ENCODE peak calls at places on chromosomes 7 and 10, in nine cellular contexts. Y is PC-9, S is psoas muscle, H is aorta, C is tibial artery, U is Panc1, G is Peyer's patch, A is cardiac muscle cell, E is breast epithelium. V is an unnamed sample. For H3K27me3, the result is how much of the 10 kb centered on the place peaks cover.

GRCh38 chr7:3260425-3260762 is 40.7 kb upstream of the SDK1 start:
- DNase-seq in S (no peak), U (no peak), E (no peak), A (no peak), C (peak), G (no peak), Y (no peak), H (no peak), V (no peak)

GRCh38 chr7:11341285-11341944 is 367.7 kb downstream of the PHF14 start:
- DNase-seq in A (peak), E (no peak), S (no peak), C (no peak), G (no peak), H (no peak), Y (peak), U (no peak), V (no peak)

GRCh38 chr10:32105782-32106382 is 49.7 kb upstream of the KIF5B start:
- DNase-seq in H (no peak), A (no peak), Y (no peak), C (no peak), G (no peak), U (no peak), E (no peak), S (no peak), V (no peak)

GRCh38 chr7:66047426-66047825 is 28.2 kb upstream of the ASL start:
- DNase-seq in Y (peak), C (no peak), H (no peak), E (no peak), A (no peak), U (no peak), G (no peak), S (peak), V (no peak)

GRCh38 chr10:15624405-15625191 is 95.1 kb downstream of the ITGA8 start:
- DNase-seq in H (peak), C (peak), A (no peak), G (no peak), S (no peak), U (no peak), Y (no peak), E (no peak), V (no peak)

GRCh38 chr10:34744590-34744989 is 70.5 kb downstream of the PARD3 start:
- DNase-seq in H (no peak), S (no peak), E (no peak), A (no peak), G (no peak), U (no peak), Y (no peak), C (no peak), V (no peak)

GRCh38 chr7:27176962-27177794 is 3.1 kb upstream of the HOXA10 start:
- DNase-seq in Y (no peak), U (no peak), S (no peak), G (peak), H (no peak), A (no peak), C (peak), E (no peak), V (no peak)

GRCh38 chr7:99324966-99325596 is 617 bp upstream of the ARPC1A start:
- DNase-seq in E (no peak), S (peak), Y (no peak), H (no peak), A (no peak), C (no peak), G (no peak), U (no peak), V (no peak)

GRCh38 chr10:96440257-96441125 is 73.2 kb downstream of the TLL2 start:
- DNase-seq in G (no peak), H (no peak), E (no peak), Y (no peak), A (no peak), U (no peak), S (no peak), C (no peak), V (no peak)

GRCh38 chr10:80283536-80284199 is 5.8 kb downstream of the MAT1A start:
- DNase-seq in C (no peak), E (no peak), G (no peak), Y (no peak), H (no peak), U (no peak), S (no peak), A (no peak), V (no peak)

GRCh38 chr10:129774736-129775401 is 189.2 kb downstream of the EBF3 start:
- DNase-seq in S (no peak), H (no peak), Y (no peak), U (no peak), A (no peak), E (no peak), C (peak), G (peak), V (no peak)

GRCh38 chr7:38512704-38513103 is 118.5 kb downstream of the AMPH start:
- DNase-seq in G (no peak), Y (no peak), S (no peak), U (no peak), A (peak), E (no peak), C (no peak), H (no peak), V (no peak)

GRCh38 chr7:117781707-117782106 is 91.5 kb downstream of the CTTNBP2 start:
- DNase-seq in H (no peak), C (no peak), A (no peak), S (no peak), G (no peak), Y (no peak), E (no peak), U (no peak), V (no peak)

DNA sequence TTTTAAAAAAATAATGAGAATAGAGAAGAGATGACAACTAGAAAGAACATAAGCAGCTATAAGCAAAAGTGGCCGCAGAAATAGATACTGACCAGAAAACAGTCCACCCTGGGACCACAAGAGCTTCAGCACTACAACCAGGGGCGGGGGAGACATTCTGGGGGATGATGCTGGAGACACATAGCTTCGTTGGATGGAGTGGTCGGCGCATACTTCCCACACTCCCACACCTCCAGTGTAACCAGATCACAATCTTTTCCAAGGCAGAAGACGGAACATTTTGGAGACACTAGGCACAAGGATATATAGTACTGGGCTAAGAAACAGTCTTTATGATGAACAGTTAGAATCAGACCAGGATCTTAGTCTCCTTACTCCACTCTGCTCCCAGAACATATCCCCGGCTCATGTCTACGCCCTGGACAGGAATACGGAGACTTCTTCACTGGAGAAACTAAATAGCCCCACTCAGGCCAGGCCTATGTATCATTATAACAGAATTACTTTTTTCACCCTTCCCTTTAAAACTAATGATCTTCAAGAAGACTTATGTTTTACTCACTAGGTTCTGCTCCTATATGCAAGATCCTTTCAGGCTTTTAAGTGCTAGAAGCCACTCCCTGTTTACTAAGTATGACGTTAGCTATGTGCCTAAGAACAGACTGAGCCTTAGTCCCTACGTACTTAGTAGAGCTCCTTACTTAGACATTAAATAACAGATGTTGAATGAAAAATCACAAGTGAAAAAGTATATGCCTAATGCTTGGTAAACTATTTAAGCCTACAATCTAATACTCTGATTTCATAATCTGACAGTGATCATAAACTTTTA is 169.6 kb downstream of the SRPK2 start:
- DNase-seq in A (no peak), C (no peak), Y (no peak), E (no peak), H (no peak), U (no peak), G (no peak), S (no peak), V (no peak)
- H3K27me3 ChIP-seq in A (under half), C (under half), Y (under half), E (under half), H (under half), U (under half), G (under half), S (under half), V (under half)

DNA sequence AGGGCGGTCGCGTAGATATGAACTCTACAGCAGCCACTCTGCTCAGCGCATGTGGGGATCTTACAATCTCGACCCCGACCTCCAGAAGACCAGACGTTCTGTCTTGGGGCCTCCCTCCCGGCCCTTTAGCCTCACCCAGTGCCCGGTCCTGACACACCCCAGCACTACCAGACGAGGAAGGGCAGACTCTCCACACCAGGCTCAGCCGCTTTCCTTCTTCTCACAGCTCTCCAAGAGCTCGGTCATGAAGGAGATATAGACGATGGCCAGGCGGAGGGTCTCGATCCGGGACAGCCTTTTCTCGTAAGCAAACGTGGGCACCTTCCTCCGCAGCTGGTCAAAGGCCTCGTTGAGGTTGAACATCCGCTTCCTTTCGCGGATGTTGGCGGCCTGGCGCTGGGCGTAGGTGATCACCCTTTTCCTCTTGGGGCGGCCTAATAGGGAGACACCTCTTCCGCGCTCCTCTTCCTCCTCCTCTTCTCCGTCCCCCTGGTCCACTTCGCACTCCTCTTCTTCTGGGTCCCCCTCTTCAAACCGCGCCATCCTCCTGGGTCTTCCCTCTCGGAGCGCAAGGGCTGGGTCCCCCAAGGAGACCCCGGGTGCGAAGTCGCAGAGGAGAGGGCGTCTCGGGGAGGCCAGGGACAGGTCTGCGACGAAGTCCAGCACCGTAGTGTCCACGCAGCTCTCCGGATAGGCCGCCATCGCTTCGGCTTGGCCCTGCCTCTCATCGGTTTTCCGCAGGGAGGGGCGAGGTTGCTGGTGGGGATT is at the start of gene FERD3L:
- DNase-seq in G (no peak), H (no peak), S (peak), Y (no peak), C (no peak), A (peak), U (no peak), E (peak), V (no peak)
- H3K27me3 ChIP-seq in G (under half), H (under half), S (under half), Y (under half), C (under half), A (half or more), U (under half), E (under half), V (under half)

GRCh38 chr7:50391386-50391785 is 58.8 kb downstream of the FIGNL1 start:
- DNase-seq in S (no peak), G (no peak), Y (no peak), U (no peak), C (no peak), E (no peak), A (peak), H (no peak), V (no peak)
- H3K27me3 ChIP-seq in S (under half), G (under half), Y (half or more), U (under half), C (under half), E (under half), A (under half), H (under half), V (under half)

DNA sequence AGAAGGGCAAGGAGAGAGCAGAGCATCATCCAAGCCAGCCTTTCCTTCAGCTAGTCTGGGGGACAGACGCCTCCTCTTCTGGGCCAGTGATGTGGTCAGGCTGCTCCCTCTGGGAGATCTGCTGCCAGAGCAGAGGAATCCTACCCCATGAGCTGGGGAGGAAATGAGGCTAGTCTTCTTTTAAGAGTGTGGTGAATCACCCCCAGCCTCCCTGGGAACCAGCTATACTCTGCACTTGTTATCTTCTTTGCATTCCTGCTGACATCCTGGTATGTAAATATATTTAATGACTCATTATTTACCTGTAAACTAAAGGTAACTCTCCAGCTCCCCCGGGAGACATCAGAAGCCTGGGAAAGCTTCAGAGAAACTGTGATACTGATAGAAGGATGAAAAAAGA is 41.6 kb upstream of the EPHB6 start:
- DNase-seq in E (no peak), Y (peak), S (no peak), C (no peak), H (no peak), G (no peak), U (peak), A (no peak), V (no peak)
- H3K27me3 ChIP-seq in E (under half), Y (under half), S (under half), C (under half), H (under half), G (under half), U (under half), A (under half), V (under half)

GRCh38 chr7:70318511-70318910 is 720.2 kb downstream of the AUTS2 start:
- DNase-seq in A (no peak), H (no peak), Y (no peak), S (no peak), U (no peak), C (no peak), G (no peak), E (no peak), V (no peak)
- H3K27me3 ChIP-seq in A (under half), H (under half), Y (under half), S (under half), U (under half), C (under half), G (under half), E (under half), V (under half)